ENCODE peak calls at places on chromosome 11, in six cellular contexts. W is thyroid gland, P is tibial nerve, R is choroid plexus epithelial cell, U is AG10803, K is BJ. D is an unnamed sample.

GRCh38 chr11:89205378-89205777 is 27.7 kb downstream of the TYR start:
- DNase-seq in W (no peak), P (no peak), R (peak), U (no peak), K (no peak), D (no peak)

GRCh38 chr11:67698247-67698646 is 23.8 kb upstream of the ALDH3B2 start:
- DNase-seq in W (no peak), P (no peak), R (peak), U (no peak), K (no peak), D (peak)

GRCh38 chr11:68692881-68693483 is 8.6 kb downstream of the GAL start:
- DNase-seq in W (no peak), P (no peak), R (no peak), U (no peak), K (no peak), D (no peak)

GRCh38 chr11:64263021-64263946 is 12.0 kb downstream of the PLCB3 start:
- DNase-seq in W (no peak), P (no peak), R (peak), U (peak), K (no peak), D (no peak)

GRCh38 chr11:124943731-124944130 is 7.9 kb upstream of the HEPACAM start:
- DNase-seq in W (no peak), P (no peak), R (no peak), U (no peak), K (no peak), D (no peak)

GRCh38 chr11:134362192-134362901 is 30.6 kb downstream of the GLB1L2 start:
- DNase-seq in W (no peak), P (no peak), R (no peak), U (no peak), K (no peak), D (no peak)

GRCh38 chr11:568306-569259 is 7.7 kb upstream of the PHRF1 start:
- DNase-seq in W (peak), P (peak), R (peak), U (peak), K (peak), D (peak)

GRCh38 chr11:76067099-76067498 is 139.2 kb downstream of the WNT11 start:
- DNase-seq in W (no peak), P (no peak), R (no peak), U (peak), K (no peak), D (no peak)

GRCh38 chr11:34033399-34033798 is 18.1 kb upstream of the CAPRIN1 start:
- DNase-seq in W (no peak), P (no peak), R (no peak), U (no peak), K (no peak), D (no peak)

GRCh38 chr11:30245621-30246020 is 14.8 kb downstream of the FSHB start:
- DNase-seq in W (no peak), P (no peak), R (peak), U (no peak), K (no peak), D (no peak)

GRCh38 chr11:73931039-73931645 is 19.7 kb upstream of the DNAJB13 start:
- DNase-seq in W (peak), P (no peak), R (peak), U (peak), K (no peak), D (peak)

GRCh38 chr11:109914038-109914437 is 179.2 kb upstream of the ZC3H12C start:
- DNase-seq in W (no peak), P (no peak), R (no peak), U (no peak), K (no peak), D (no peak)

GRCh38 chr11:60743058-60743457 is 13.6 kb upstream of the MS4A15 start:
- DNase-seq in W (no peak), P (no peak), R (peak), U (no peak), K (no peak), D (no peak)

GRCh38 chr11:74714904-74715303 is 16.3 kb downstream of the CHRDL2 start:
- DNase-seq in W (no peak), P (no peak), R (no peak), U (no peak), K (no peak), D (no peak)

GRCh38 chr11:43969543-43969942 is 27.1 kb downstream of the C11orf96 start:
- DNase-seq in W (no peak), P (no peak), R (peak), U (no peak), K (no peak), D (peak)

GRCh38 chr11:2590131-2590950 is 109.5 kb downstream of the KCNQ1OT1 start:
- DNase-seq in W (peak), P (no peak), R (no peak), U (no peak), K (no peak), D (no peak)

GRCh38 chr11:45161252-45162063 is 15.0 kb downstream of the PRDM11 start:
- DNase-seq in W (peak), P (no peak), R (no peak), U (peak), K (no peak), D (peak)

GRCh38 chr11:118171274-118172062 is 5.0 kb downstream of the SCN2B start:
- DNase-seq in W (peak), P (peak), R (peak), U (peak), K (no peak), D (peak)

GRCh38 chr11:73956876-73957653 is 6.2 kb downstream of the DNAJB13 start:
- DNase-seq in W (no peak), P (no peak), R (no peak), U (no peak), K (no peak), D (no peak)

GRCh38 chr11:57191308-57191707 is 9.6 kb downstream of the LRRC55 start:
- DNase-seq in W (no peak), P (no peak), R (no peak), U (no peak), K (no peak), D (no peak)

GRCh38 chr11:47907499-47907898 is 59.3 kb upstream of the NUP160 start:
- DNase-seq in W (no peak), P (no peak), R (peak), U (peak), K (no peak), D (no peak)

GRCh38 chr11:47906066-47906465 is 57.9 kb upstream of the NUP160 start:
- DNase-seq in W (no peak), P (no peak), R (no peak), U (no peak), K (no peak), D (no peak)

GRCh38 chr11:47904808-47905207 is 56.7 kb upstream of the NUP160 start:
- DNase-seq in W (no peak), P (no peak), R (no peak), U (no peak), K (no peak), D (no peak)

GRCh38 chr11:47904048-47904447 is 55.9 kb upstream of the NUP160 start:
- DNase-seq in W (no peak), P (no peak), R (no peak), U (peak), K (no peak), D (no peak)

DNA sequence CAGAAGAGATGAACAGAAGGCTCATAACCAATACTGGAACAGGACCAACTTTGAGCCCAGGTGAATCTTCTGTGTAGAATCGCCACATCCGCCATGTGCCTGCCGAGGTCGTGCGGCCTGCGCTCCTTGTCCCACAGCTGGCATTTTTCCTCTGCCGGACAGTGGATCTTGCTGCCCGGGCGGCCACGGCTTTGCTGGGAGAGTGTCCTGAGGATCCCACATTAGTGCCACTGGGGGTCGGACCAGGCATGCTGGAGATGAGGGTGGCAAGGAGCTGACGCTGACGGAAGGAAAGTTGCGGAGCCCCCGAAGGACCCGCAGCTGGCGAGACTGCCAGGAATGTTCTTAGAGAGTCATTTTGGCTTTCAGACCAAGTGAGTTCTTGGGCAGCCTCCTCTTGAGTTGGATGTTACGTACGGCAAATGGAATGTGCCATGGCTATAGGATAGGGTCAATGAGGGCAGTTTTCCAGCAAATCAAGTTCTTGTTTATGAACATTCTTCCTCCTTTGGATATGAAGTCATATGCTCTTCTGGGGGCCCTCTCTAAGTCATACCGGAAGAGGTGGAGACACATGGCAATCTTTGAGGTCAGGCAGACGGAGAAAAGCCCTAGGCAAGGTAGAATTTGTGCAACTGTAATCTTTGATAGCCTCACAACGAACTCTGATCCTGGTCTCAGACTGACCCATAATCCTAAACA is 57.4 kb upstream of the NUP160 start:
- DNase-seq in W (no peak), P (no peak), R (peak), U (no peak), K (no peak), D (no peak)
- TF ChIP-seq CTCF in W (no peak), P (no peak), R (no peak), U (no peak), K (no peak), D (no peak)

GRCh38 chr11:86202013-86202336 is 42.6 kb upstream of the EED start:
- DNase-seq in W (no peak), P (no peak), R (no peak), U (no peak), K (no peak), D (no peak)
- H3K4me3 ChIP-seq in W (no peak), P (no peak), R (peak), U (peak), K (no peak), D (peak)

DNA sequence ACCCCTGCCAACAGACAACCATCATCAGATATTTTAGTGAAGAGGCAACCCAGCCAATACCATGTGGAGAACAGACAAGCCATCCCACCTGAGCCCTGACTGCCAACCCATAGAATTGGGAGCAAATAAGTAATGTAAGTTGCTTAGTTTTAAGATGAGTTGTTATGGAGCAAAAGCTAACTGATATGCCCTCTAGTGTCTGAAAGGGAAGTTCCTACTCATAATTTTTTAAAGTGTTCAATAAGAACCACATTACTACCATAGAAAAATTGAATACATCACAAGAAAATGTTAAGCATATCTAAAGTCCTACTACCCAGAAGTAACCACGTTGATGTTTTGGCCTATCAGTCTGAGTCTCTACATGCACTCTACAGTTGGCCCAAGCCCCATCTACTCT is 50.8 kb upstream of the SLC36A4 start:
- DNase-seq in W (no peak), P (no peak), R (peak), U (peak), K (no peak), D (no peak)
- TF ChIP-seq CTCF in W (no peak), P (no peak), R (peak), U (peak), K (peak), D (peak)

DNA sequence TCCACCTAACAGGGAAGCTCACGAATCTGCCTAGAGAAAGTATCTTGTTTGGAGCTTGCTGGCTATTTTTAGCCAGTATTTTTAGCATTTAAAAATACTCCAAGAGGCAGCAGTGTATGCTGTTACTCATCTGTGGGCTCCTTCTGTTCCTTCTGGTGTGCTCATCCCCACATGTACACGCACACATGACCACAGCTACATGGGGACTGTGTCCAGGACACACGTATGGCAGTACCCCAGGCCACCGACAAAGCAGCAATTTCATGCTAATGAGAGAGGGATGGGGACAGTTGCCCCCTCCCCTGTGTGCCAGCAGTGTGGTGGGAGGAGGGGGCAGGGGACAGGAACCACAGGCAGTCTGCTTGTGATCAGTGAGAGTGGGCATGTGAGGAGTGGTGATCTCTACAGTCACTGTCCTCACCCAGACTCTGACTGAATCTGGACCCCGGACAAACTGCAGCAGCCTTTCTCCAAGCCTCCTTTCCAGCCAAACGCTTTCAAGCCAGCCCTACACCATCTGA is 16.4 kb downstream of the USP2 start:
- DNase-seq in W (no peak), P (no peak), R (no peak), U (peak), K (no peak), D (no peak)
- H3K4me3 ChIP-seq in W (no peak), P (no peak), R (no peak), U (no peak), K (no peak), D (no peak)

D was measured in BE2C.